ENCODE peak calls at places on chromosomes 6 and 20, in seven cellular contexts. I, J, Q, Y, D, P and C are unnamed samples.

GRCh38 chr6:152981219-152981618 is 1.6 kb downstream of the FBXO5 start:
- DNase-seq in Y (no peak), Q (no peak), I (no peak), P (no peak), J (no peak), D (no peak), C (no peak)

GRCh38 chr20:15673206-15673605 is 900.0 kb downstream of the KIF16B start:
- DNase-seq in I (no peak), Q (no peak), D (no peak), J (peak), Y (no peak), P (no peak), C (no peak)

GRCh38 chr6:42403415-42403814 is 48.3 kb downstream of the TRERF1 start:
- DNase-seq in I (no peak), J (peak), Q (no peak), D (no peak), P (no peak), Y (no peak), C (no peak)

GRCh38 chr6:132978685-132979084 is 164.3 kb downstream of the RPS12 start:
- DNase-seq in I (no peak), Q (no peak), D (no peak), P (no peak), Y (no peak), J (no peak), C (no peak)

GRCh38 chr6:90295854-90296345 is 743 bp downstream of the BACH2 start:
- DNase-seq in I (peak), P (peak), Q (peak), D (peak), Y (peak), J (peak), C (peak)

GRCh38 chr6:149563203-149563927 is 2.8 kb upstream of the GINM1 start:
- DNase-seq in P (no peak), D (no peak), Y (no peak), J (peak), I (no peak), Q (no peak), C (no peak)

GRCh38 chr6:91079939-91080338 is 493.1 kb upstream of the MAP3K7 start:
- DNase-seq in D (no peak), J (no peak), I (no peak), Q (no peak), Y (no peak), P (no peak), C (no peak)

GRCh38 chr6:159086033-159086618 is 41.3 kb upstream of the TAGAP start:
- DNase-seq in J (no peak), D (no peak), Q (no peak), Y (no peak), I (no peak), P (no peak), C (no peak)

GRCh38 chr6:42556462-42556861 is 7.4 kb upstream of the UBR2 start:
- DNase-seq in Q (no peak), I (no peak), D (no peak), Y (no peak), J (no peak), P (no peak), C (no peak)

GRCh38 chr6:135163440-135163738 is 17.7 kb upstream of the MYB start:
- DNase-seq in I (no peak), Q (no peak), D (no peak), P (no peak), Y (no peak), J (no peak), C (no peak)

GRCh38 chr6:25084508-25084833 is 148.7 kb upstream of the RIPOR2 start:
- DNase-seq in Y (no peak), D (no peak), I (no peak), Q (no peak), J (no peak), P (no peak), C (no peak)

GRCh38 chr6:55282145-55282544 is 45.1 kb upstream of the GFRAL start:
- DNase-seq in I (no peak), Y (no peak), Q (no peak), D (no peak), J (no peak), P (no peak), C (no peak)

GRCh38 chr6:122033564-122034181 is 365.8 kb upstream of the HSF2 start:
- DNase-seq in Q (peak), J (peak), D (no peak), Y (no peak), P (no peak), I (no peak), C (no peak)

GRCh38 chr6:111605100-111605748 is 454 bp downstream of the TRAF3IP2 start:
- DNase-seq in P (peak), I (no peak), Y (peak), Q (peak), J (peak), D (peak), C (peak)

GRCh38 chr20:8932192-8933150 is 136.4 kb upstream of the PLCB4 start:
- DNase-seq in Y (no peak), P (no peak), J (peak), I (no peak), Q (no peak), D (no peak), C (no peak)

GRCh38 chr6:97095466-97095865 is 170.9 kb downstream of the KLHL32 start:
- DNase-seq in J (no peak), Y (no peak), P (no peak), D (no peak), Q (no peak), I (no peak), C (no peak)

GRCh38 chr20:50980851-50981713 is 22.5 kb downstream of the MOCS3 start:
- DNase-seq in D (no peak), I (no peak), Q (peak), J (peak), Y (no peak), P (peak), C (no peak)

GRCh38 chr20:34562643-34563042 is 4.1 kb downstream of the MAP1LC3A start:
- DNase-seq in P (no peak), Y (no peak), Q (no peak), I (no peak), J (no peak), D (no peak), C (no peak)

GRCh38 chr6:111552999-111553398 is 52.7 kb downstream of the TRAF3IP2 start:
- DNase-seq in Q (no peak), D (no peak), P (no peak), I (no peak), Y (no peak), J (no peak), C (no peak)

GRCh38 chr20:6074145-6074561 is 20.3 kb upstream of the LRRN4 start:
- DNase-seq in I (no peak), D (no peak), P (no peak), J (no peak), Q (no peak), Y (no peak), C (no peak)

GRCh38 chr20:8933391-8933807 is 135.5 kb upstream of the PLCB4 start:
- DNase-seq in I (no peak), J (no peak), D (no peak), Q (no peak), Y (no peak), P (no peak), C (no peak)

GRCh38 chr20:34829191-34829590 is 3.7 kb upstream of the NCOA6 start:
- DNase-seq in P (no peak), Y (no peak), J (no peak), D (no peak), Q (no peak), I (no peak), C (no peak)

GRCh38 chr6:45655630-45656422 is 278.1 kb upstream of the SUPT3H start:
- DNase-seq in Y (no peak), I (no peak), P (no peak), D (no peak), Q (no peak), J (peak), C (no peak)

GRCh38 chr6:110687326-110687725 is 127.9 kb downstream of the CDK19 start:
- DNase-seq in D (no peak), I (no peak), Y (no peak), P (no peak), J (no peak), Q (no peak), C (no peak)

GRCh38 chr20:40524071-40524470 is 165.0 kb downstream of the MAFB start:
- DNase-seq in Q (no peak), I (no peak), Y (no peak), D (no peak), P (no peak), J (no peak), C (no peak)

GRCh38 chr6:30491963-30492616 is 2.8 kb downstream of the HLA-E start:
- DNase-seq in Y (no peak), J (no peak), P (peak), D (no peak), I (no peak), Q (no peak), C (no peak)

GRCh38 chr6:159874475-159874874 is 16.3 kb upstream of the MAS1 start:
- DNase-seq in Y (no peak), I (no peak), P (peak), D (no peak), Q (no peak), J (no peak), C (peak)

GRCh38 chr6:26743157-26743821 is 83.7 kb upstream of the ZNF322 start:
- DNase-seq in Q (no peak), Y (no peak), P (no peak), J (peak), D (no peak), I (no peak), C (no peak)

GRCh38 chr6:161919711-161920110 is 645.9 kb upstream of the AGPAT4 start:
- DNase-seq in J (no peak), P (no peak), D (no peak), Y (no peak), Q (no peak), I (no peak), C (no peak)

GRCh38 chr6:68730291-68731054 is 95.4 kb downstream of the ADGRB3 start:
- DNase-seq in D (no peak), Y (no peak), J (no peak), Q (no peak), I (no peak), P (no peak), C (no peak)

GRCh38 chr6:84685983-84686584 is 78.3 kb downstream of the TBX18 start:
- DNase-seq in Y (no peak), D (no peak), J (peak), P (no peak), I (no peak), Q (no peak), C (no peak)

GRCh38 chr20:4451487-4451886 is 270.2 kb upstream of the PRND start:
- DNase-seq in D (no peak), Y (no peak), J (peak), Q (no peak), I (no peak), P (no peak), C (no peak)

GRCh38 chr20:9705722-9706476 is 133.0 kb downstream of the PAK5 start:
- DNase-seq in J (no peak), Y (no peak), P (no peak), Q (no peak), I (no peak), D (no peak), C (no peak)

GRCh38 chr6:28988536-28989415 is 16.3 kb downstream of the ZNF311 start:
- DNase-seq in D (peak), Q (no peak), Y (no peak), J (peak), I (no peak), P (peak), C (no peak)

GRCh38 chr20:53654932-53655674 is 61.5 kb upstream of the ZNF217 start:
- DNase-seq in I (no peak), Y (no peak), Q (no peak), D (no peak), J (no peak), P (peak), C (no peak)

GRCh38 chr6:13923527-13924145 is 1.1 kb upstream of the RNF182 start:
- DNase-seq in Q (no peak), J (no peak), I (no peak), P (no peak), Y (no peak), D (no peak), C (no peak)

GRCh38 chr6:35419431-35419830 is 32.7 kb upstream of the FANCE start:
- DNase-seq in Y (no peak), Q (no peak), J (no peak), I (no peak), P (no peak), D (no peak), C (no peak)

GRCh38 chr6:144364727-144365126 is 79.6 kb downstream of the UTRN start:
- DNase-seq in P (no peak), Y (no peak), Q (no peak), J (no peak), D (no peak), I (no peak), C (no peak)

GRCh38 chr6:144364208-144364718 is 79.1 kb downstream of the UTRN start:
- DNase-seq in J (no peak), Q (no peak), D (no peak), P (no peak), I (no peak), Y (no peak), C (no peak)

GRCh38 chr6:144360401-144360800 is 75.3 kb downstream of the UTRN start:
- DNase-seq in Q (no peak), J (no peak), D (no peak), P (no peak), I (no peak), Y (no peak), C (no peak)

GRCh38 chr6:144361027-144361426 is 75.9 kb downstream of the UTRN start:
- DNase-seq in P (no peak), Y (no peak), Q (no peak), J (no peak), I (no peak), D (no peak), C (no peak)

DNA sequence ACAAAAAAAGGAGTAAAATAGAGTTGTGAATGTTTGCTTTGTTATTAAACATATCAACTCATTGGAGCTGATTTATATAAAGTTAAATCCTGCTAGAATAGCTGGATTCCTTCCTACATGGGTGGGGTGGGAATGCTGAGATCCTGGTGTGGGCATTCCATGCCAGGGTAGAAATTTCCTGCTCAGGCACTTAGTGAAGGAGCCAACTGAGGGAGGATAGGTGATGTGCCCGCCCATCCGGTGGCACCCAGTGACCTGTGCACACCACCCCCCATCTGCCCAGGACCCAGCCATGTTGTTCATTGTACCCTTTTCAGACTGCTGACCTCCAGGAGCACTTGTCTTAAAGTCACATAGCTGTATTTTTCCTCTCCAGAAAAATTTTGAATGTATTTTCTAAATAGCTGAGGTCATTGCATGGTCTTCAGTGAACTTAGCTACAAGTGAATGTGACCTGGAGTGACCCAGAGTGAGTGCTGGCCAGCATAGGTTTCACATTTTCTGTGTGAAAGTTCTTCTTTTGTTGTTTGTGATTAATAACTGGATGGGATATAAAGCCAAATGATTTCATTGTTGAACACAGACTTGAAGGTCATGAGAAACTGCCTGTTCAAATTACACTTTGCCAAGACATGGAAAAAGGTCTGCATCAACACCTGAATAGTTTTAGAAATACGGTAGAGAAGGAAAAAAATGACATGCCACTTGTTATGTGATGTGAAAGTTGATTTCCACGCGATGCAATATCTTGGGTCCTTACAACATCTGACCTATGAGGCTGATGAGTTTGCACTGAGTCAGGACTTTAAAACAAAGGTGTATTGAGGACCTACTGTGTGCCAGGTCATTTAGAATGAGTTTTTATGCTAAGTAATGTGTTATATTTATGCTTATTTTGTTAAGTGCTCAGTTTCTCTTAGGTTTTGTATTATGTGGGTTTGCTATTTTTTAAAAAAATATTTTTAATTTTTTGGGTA is 77.2 kb downstream of the UTRN start:
- DNase-seq in Y (no peak), P (no peak), Q (no peak), J (no peak), D (no peak), I (no peak), C (no peak)
- H3K27ac ChIP-seq in Y (peak), P (peak), Q (no peak), J (peak), D (peak), I (peak), C (no peak)

DNA sequence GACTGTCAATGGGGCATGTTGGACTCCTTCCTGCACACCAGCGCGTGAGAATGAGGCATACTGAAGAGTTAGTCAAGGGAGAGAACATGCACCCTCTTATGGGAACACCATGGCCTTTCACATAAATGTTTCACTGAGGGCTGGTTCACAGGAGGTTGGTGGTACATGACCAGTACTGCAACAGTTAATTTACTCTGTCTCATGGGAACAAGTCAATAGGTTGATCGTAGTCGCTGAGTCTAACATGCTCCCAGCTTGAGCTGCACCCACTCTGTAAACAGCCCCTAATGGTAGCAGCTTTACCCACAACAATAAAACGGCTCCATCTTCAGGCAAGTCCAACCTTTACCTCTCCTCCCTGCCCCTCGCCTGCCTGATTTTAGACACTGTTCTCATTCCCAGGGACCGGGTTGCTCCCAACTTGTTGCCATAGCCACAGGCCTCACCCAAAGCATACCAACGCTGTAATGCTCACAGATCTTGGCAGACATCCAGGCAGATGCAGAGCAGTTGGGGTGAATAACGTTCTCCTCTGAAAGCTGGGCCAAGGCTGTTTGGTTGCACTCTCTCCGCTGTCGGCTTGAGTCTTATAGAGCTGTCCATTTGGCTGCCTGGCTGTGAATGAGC is 111.3 kb downstream of the LY86 start:
- DNase-seq in D (peak), I (no peak), Y (no peak), P (peak), J (peak), Q (peak), C (peak)
- H3K27ac ChIP-seq in D (no peak), I (peak), Y (peak), P (peak), J (peak), Q (no peak), C (no peak)

DNA sequence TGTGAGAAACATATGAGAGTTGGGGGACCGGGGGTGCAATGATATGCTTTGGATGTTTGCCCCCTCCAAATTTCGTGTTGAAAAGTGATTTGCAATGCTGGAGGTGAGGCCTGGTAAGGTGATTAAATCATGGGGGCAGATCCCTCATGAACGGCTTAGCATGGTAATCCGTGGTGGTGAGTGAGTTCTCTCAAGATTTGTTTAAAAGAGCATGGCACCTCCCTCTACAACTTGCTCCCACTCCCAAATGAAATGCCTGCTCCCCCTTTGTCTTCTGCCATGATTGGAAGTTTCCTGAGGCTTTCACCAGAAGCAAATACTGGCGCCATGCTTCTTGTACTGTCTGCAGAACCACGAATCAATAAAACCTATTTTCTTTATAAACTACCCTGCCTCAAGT is 2.5 kb downstream of the DEK start:
- DNase-seq in Y (no peak), J (no peak), I (no peak), Q (no peak), P (no peak), D (no peak), C (no peak)
- H3K27ac ChIP-seq in Y (no peak), J (peak), I (no peak), Q (no peak), P (no peak), D (peak), C (no peak)

DNA sequence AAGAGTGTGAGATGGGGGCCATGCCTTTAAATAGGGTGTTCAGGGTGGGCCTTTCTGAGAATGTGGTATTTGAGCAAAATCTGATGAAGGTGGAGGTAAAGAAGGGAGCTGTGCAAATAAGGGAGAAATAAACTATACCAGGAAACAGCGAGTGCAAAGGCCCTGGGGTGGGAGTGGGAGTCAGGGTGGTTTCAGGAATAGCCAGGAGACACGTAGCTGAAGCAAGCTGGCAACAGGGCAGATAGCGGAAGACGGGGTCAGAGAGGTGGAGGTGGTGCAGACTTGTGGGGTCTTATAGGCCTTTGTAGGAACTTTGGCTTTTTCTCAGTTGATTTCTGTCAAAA is 51.6 kb downstream of the FGD2 start:
- DNase-seq in Y (no peak), J (no peak), Q (no peak), D (no peak), I (no peak), P (no peak), C (no peak)
- H3K27ac ChIP-seq in Y (no peak), J (peak), Q (no peak), D (peak), I (peak), P (no peak), C (no peak)

GRCh38 chr6:22964334-22964733 is 395.0 kb downstream of the HDGFL1 start:
- DNase-seq in Y (no peak), I (no peak), P (no peak), D (no peak), Q (no peak), J (no peak), C (no peak)

GRCh38 chr6:22970004-22970403 is 400.6 kb downstream of the HDGFL1 start:
- DNase-seq in D (no peak), J (no peak), Y (no peak), P (no peak), Q (no peak), I (no peak), C (no peak)

GRCh38 chr6:22966711-22967110 is 397.3 kb downstream of the HDGFL1 start:
- DNase-seq in Y (no peak), I (no peak), P (no peak), J (no peak), D (no peak), Q (peak), C (no peak)
- H3K27ac ChIP-seq in Y (no peak), I (no peak), P (no peak), J (no peak), D (no peak), Q (no peak), C (no peak)

GRCh38 chr20:63681609-63682142 is 14.8 kb upstream of the TNFRSF6B start:
- DNase-seq in I (no peak), P (no peak), Y (no peak), Q (no peak), J (no peak), D (no peak), C (no peak)
- H3K27ac ChIP-seq in I (peak), P (peak), Y (peak), Q (peak), J (peak), D (peak), C (no peak)